ENCODE peak calls at places on chromosomes 4 and X, in six cellular contexts. E, H, X, P, I and J are unnamed samples.

GRCh38 chr4:158131037-158131436 is 41.8 kb downstream of the GASK1B start:
- DNase-seq in E (no peak), H (peak), X (no peak), P (no peak), I (no peak), J (no peak)

GRCh38 chr4:123746981-123747380 is 350.4 kb downstream of the SPRY1 start:
- DNase-seq in E (peak), H (no peak), X (peak), P (no peak), I (no peak), J (peak)

GRCh38 chr4:173270312-173271027 is 63.7 kb downstream of the HMGB2 start:
- DNase-seq in E (no peak), H (peak), X (no peak), P (no peak), I (no peak), J (no peak)

GRCh38 chrX:2397648-2398340 is 103.0 kb downstream of the DHRSX start:
- DNase-seq in E (no peak), H (peak), X (no peak), P (no peak), I (peak), J (no peak)

GRCh38 chr4:121269001-121269400 is 104.9 kb upstream of the TNIP3 start:
- DNase-seq in E (peak), H (no peak), X (no peak), P (no peak), I (no peak), J (no peak)

GRCh38 chrX:10007604-10008003 is 40.4 kb downstream of the CLDN34 start:
- DNase-seq in E (no peak), H (peak), X (no peak), P (no peak), I (no peak), J (no peak)

GRCh38 chr4:9901262-9901661 is 119.8 kb downstream of the DRD5 start:
- DNase-seq in E (no peak), H (no peak), X (no peak), P (no peak), I (no peak), J (no peak)

GRCh38 chrX:134601240-134601639 is 57.0 kb downstream of the PLAC1 start:
- DNase-seq in E (no peak), H (peak), X (no peak), P (no peak), I (no peak), J (no peak)

GRCh38 chr4:123587983-123588494 is 191.4 kb downstream of the SPRY1 start:
- DNase-seq in E (no peak), H (peak), X (no peak), P (peak), I (no peak), J (no peak)

GRCh38 chr4:71004281-71004851 is 10.9 kb downstream of the DCK start:
- DNase-seq in E (peak), H (no peak), X (peak), P (no peak), I (no peak), J (peak)

GRCh38 chr4:48112017-48112667 is 21.9 kb downstream of the TXK start:
- DNase-seq in E (peak), H (peak), X (no peak), P (no peak), I (peak), J (no peak)

GRCh38 chrX:115487608-115488007 is 73.4 kb upstream of the PLS3 start:
- DNase-seq in E (no peak), H (no peak), X (no peak), P (no peak), I (no peak), J (no peak)

GRCh38 chr4:183411291-183411861 is 33.1 kb upstream of the CDKN2AIP start:
- DNase-seq in E (no peak), H (no peak), X (no peak), P (no peak), I (no peak), J (no peak)

GRCh38 chr4:162645381-162645780 is 481.6 kb upstream of the FSTL5 start:
- DNase-seq in E (peak), H (peak), X (no peak), P (no peak), I (no peak), J (peak)

GRCh38 chrX:9500584-9500983 is 35.7 kb downstream of the TBL1X start:
- DNase-seq in E (no peak), H (no peak), X (no peak), P (no peak), I (no peak), J (no peak)

GRCh38 chrX:101550362-101550761 is at the start of gene ARMCX1:
- DNase-seq in E (peak), H (peak), X (peak), P (peak), I (peak), J (peak)

GRCh38 chrX:129609395-129609794 is 45.4 kb downstream of the APLN start:
- DNase-seq in E (no peak), H (no peak), X (no peak), P (no peak), I (no peak), J (no peak)
- TF ChIP-seq CTCF in E (no peak), H (no peak), X (peak), P (peak), I (peak), J (no peak)

DNA sequence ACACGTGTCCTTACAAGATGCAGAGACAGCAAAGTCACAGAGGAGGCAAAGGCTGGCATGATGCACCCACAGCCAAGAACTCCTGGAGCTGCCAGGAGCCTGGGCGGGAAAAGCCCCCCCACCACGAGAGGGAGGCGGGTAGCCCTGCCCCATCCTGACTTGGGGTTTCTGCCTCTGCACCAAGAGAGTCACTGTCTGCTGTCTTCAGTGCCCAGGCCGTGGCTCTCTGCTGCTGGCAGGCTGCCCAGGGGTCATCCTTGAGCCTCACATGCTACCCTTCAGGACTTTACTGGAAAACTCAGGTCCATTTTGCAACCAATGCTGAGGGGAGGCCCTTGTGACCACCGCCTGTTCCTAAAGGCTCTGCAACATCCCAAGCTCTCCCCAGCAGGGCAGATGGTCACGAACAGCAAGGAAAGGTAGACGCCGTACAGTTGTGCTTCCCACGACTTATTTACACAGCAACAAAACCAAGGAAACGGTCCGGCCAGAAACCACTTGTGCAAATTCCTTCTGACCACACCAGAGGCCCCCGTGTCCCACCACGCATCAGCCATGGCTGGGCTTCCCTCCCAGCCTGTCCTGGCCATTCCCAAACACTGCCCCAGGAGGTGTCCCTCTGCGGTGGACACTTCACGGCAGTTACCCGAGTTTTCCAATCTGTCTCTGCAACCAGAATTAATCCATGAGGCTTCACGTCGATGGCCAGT is 56.9 kb downstream of the ACOX3 start:
- DNase-seq in E (no peak), H (peak), X (no peak), P (no peak), I (peak), J (no peak)
- H3K4me2 ChIP-seq in E (no peak), H (no peak), X (no peak), P (no peak), I (no peak), J (no peak)

DNA sequence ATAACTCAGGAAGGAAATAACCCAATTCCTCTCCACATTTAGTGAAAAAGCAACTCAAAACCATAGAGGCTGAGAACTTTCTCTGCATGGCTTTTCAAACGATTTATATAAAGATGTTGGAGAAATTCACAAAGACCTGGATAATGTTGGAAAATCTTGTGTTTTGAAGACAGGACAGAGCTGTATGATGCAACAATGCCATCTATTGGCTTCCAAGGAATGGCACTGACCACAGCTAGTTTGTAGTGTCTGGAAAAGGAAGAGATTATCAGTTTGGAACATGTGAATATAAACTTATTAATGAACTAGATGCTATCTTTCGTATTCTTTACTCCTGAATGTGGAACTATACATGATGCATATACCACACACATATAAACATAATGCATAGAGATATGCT is 503.6 kb downstream of the IL1RAPL1 start:
- DNase-seq in E (peak), H (peak), X (no peak), P (peak), I (no peak), J (peak)
- TF ChIP-seq CTCF in E (peak), H (peak), X (peak), P (peak), I (no peak), J (peak)

DNA sequence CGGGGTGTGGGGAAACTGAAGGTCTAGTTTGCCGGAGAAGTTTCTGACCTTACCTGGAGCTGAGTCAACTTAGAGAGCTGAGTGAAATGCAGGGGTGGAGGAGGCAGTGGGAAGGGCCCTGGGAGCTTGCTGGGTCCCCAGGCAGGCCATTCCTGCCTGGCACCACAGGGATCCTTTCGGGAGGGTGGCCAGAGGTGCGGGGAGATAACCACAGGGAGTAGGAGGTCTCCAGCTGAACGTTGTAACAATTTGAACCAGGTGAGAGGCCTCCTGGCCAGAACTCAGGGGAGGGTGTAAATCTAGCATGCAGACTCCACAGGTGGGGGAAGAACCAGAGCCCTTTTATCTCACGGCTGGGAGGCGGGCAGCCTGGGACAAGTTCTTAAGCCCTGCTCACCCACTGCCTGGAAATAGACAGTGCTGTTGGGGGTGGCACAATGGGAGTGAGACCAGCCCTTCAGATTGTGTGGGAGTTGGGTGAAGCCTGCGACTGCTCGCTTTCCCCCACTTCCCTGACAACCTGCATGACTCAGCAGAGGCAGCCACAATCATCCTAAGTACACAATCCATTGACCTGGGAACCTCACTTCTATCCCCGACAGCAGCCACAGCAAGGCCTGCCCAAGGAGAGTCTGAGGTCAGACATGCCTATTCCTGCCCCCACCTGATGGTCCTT is 247.4 kb downstream of the ADGRA3 start:
- DNase-seq in E (no peak), H (peak), X (no peak), P (no peak), I (no peak), J (no peak)
- H3K4me2 ChIP-seq in E (no peak), H (no peak), X (no peak), P (no peak), I (no peak), J (no peak)

GRCh38 chr4:53346920-53347852 is 18.7 kb downstream of the SCFD2 start:
- DNase-seq in E (no peak), H (peak), X (no peak), P (peak), I (peak), J (no peak)
- TF ChIP-seq CTCF in E (no peak), H (no peak), X (no peak), P (no peak), I (peak), J (no peak)

GRCh38 chr4:30770049-30770549 is 49.9 kb downstream of the PCDH7 start:
- DNase-seq in E (no peak), H (peak), X (no peak), P (peak), I (no peak), J (no peak)
- H3K4me2 ChIP-seq in E (no peak), H (no peak), X (no peak), P (peak), I (no peak), J (no peak)

GRCh38 chr4:142983612-142984011 is 137.5 kb upstream of the INPP4B start:
- DNase-seq in E (no peak), H (no peak), X (no peak), P (no peak), I (no peak), J (no peak)

GRCh38 chr4:142983111-142983510 is 137.0 kb upstream of the INPP4B start:
- DNase-seq in E (no peak), H (no peak), X (no peak), P (no peak), I (no peak), J (no peak)

GRCh38 chr4:142984871-142985585 is 138.9 kb upstream of the INPP4B start:
- DNase-seq in E (peak), H (peak), X (peak), P (peak), I (no peak), J (peak)
- TF ChIP-seq CTCF in E (peak), H (peak), X (peak), P (peak), I (peak), J (peak)

DNA sequence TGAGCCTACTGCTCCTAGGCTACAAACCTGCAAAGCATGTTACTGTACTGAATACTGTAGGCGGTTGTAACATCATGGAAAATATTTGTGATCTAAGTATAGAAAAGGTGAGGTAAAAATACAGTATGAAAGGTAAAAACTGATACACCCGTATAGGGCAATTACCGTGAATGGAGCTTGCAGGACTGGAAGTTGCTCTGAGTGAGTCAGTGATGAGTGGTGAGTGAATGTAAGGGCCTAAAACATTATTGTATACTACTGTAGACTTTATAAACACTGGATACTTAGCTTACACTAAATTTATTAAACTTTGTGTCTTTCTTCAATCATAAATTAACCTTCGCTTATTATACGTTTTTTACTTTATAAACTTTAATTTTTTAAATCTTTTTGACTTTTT is 3.7 kb downstream of the KIF4A start:
- DNase-seq in E (no peak), H (peak), X (no peak), P (no peak), I (no peak), J (no peak)
- H3K4me2 ChIP-seq in E (no peak), H (no peak), X (no peak), P (no peak), I (peak), J (peak)

DNA sequence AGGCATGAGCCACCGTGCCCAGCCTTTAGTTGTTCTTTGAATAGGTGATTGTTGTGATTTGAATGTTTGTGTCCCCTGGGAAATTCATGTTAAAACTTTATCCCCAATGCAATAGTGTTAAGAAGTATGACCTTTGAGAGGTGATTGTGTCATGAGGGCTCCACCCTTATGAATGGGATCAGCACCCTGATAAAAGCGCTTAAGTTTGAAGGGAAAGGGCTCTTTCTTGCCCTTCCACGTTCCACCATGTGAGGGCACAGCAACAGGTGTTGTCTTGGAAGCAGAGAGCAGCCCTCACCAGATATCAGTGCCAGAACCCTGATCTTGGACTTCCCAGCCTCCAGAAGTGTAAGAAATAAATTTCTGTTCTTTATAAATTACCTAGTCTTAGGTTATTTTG is 33.7 kb upstream of the RP2 start:
- DNase-seq in E (peak), H (no peak), X (no peak), P (no peak), I (peak), J (no peak)
- TF ChIP-seq CTCF in E (peak), H (no peak), X (peak), P (peak), I (peak), J (no peak)